ENCODE peak calls at places on chromosomes 13 and 19, in eight cellular contexts. G, Q, T, L, K, S, B and D are unnamed samples.
A peak's percentile ranks its signal among the peaks of the same experiment; 100 is the strongest.

GRCh38 chr19:46384396-46384795 is 29.0 kb downstream of the CCDC8 start:
- DNase-seq in G (no peak), Q (peak; percentile 28), T (no peak), L (peak; percentile 10), K (no peak), S (no peak), B (no peak), D (no peak)

GRCh38 chr13:29448124-29448685 is 147.3 kb downstream of the SLC7A1 start:
- DNase-seq in G (no peak), Q (no peak), T (no peak), L (no peak), K (no peak), S (no peak), B (no peak), D (no peak)

GRCh38 chr13:48110930-48111721 is 16.2 kb upstream of the MED4 start:
- DNase-seq in G (peak; percentile 60), Q (no peak), T (no peak), L (no peak), K (no peak), S (no peak), B (no peak), D (peak; percentile 29)

GRCh38 chr13:112710855-112711527 is 21.2 kb downstream of the ATP11A start:
- DNase-seq in G (peak; percentile 52), Q (no peak), T (no peak), L (no peak), K (no peak), S (peak; percentile 42), B (no peak), D (no peak)

GRCh38 chr13:111517641-111518010 is 197.2 kb downstream of the TEX29 start:
- DNase-seq in G (no peak), Q (no peak), T (no peak), L (no peak), K (no peak), S (no peak), B (no peak), D (no peak)

GRCh38 chr13:78599911-78600310 is 3.4 kb downstream of the POU4F1 start:
- DNase-seq in G (no peak), Q (no peak), T (no peak), L (no peak), K (no peak), S (no peak), B (no peak), D (no peak)

GRCh38 chr19:39145180-39145953 is 19.8 kb downstream of the PAK4 start:
- DNase-seq in G (no peak), Q (peak; percentile 60), T (no peak), L (no peak), K (no peak), S (no peak), B (no peak), D (no peak)

GRCh38 chr19:485583-486236 is 10.6 kb upstream of the MADCAM1 start:
- DNase-seq in G (peak; percentile 29), Q (peak; percentile 89), T (no peak), L (no peak), K (no peak), S (no peak), B (no peak), D (peak; percentile 81)

GRCh38 chr13:95212962-95213850 is 88.0 kb downstream of the ABCC4 start:
- DNase-seq in G (no peak), Q (no peak), T (no peak), L (no peak), K (no peak), S (no peak), B (no peak), D (no peak)

GRCh38 chr13:41700790-41701310 is 243.5 kb downstream of the RGCC start:
- DNase-seq in G (no peak), Q (no peak), T (no peak), L (no peak), K (no peak), S (no peak), B (peak; percentile 66), D (peak; percentile 62)

GRCh38 chr19:48308695-48309586 is 16.4 kb upstream of the EMP3 start:
- DNase-seq in G (no peak), Q (no peak), T (no peak), L (no peak), K (no peak), S (no peak), B (no peak), D (no peak)

GRCh38 chr19:10111405-10111811 is at the start of gene P2RY11:
- DNase-seq in G (no peak), Q (no peak), T (no peak), L (no peak), K (no peak), S (no peak), B (no peak), D (no peak)

GRCh38 chr19:55146078-55146647 is 2.8 kb downstream of the TNNT1 start:
- DNase-seq in G (no peak), Q (no peak), T (no peak), L (no peak), K (no peak), S (no peak), B (no peak), D (no peak)

GRCh38 chr19:54364775-54365257 is at the start of gene LAIR1:
- DNase-seq in G (peak; percentile 42), Q (no peak), T (no peak), L (no peak), K (no peak), S (peak; percentile 35), B (no peak), D (no peak)

DNA sequence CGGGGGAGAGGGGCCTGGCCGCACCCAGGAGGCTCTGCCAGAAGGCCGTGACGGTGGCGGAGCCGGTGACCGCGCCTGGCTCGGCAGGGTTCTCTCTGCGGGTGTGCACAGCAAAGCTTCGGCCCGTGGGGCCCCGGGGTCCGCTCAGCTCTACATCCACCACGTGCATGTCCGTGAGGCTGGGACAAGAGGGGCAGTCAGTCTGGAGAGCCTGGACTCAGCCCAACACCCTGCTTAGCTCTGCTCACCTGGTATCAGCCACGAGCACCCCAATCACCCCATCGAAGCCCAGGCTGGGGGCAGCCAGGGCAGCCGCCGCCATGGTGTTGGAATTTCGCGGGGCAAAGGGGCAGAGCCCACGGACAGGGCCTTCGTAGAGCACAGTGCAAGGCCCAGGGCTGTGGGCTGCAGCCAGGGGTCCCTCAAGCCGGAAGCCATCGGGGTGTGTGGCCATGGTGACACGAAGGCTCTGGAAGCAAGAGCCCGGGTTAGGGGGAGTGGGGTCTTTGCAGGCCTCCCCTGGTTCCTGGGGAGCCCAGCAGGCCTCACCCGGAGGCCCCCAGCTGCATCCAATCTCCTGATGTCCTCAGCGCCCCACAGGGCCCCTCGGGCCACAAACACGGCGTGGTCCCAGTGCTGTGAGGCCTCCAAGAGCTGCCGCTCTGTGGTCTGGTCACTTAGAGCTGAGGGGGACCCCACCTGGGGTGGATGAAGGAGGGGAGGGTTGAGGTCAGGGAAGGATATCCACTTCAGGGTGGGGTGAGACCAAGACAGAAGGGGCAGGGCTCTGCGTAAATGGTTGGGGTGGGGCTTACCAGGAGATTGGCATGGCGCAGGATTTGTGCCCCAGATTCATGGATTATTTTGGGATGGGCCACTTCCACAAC is 1.4 kb downstream of the ASPDH start:
- DNase-seq in G (no peak), Q (no peak), T (no peak), L (no peak), K (no peak), S (no peak), B (no peak), D (no peak)
- H3K4me3 ChIP-seq in G (no peak overlapping the region), Q (peak overlapping the region; percentile 97), T (no peak overlapping the region), L (peak overlapping the region; percentile 32), K (no peak overlapping the region), S (peak overlapping the region; percentile 88), B (no peak overlapping the region), D (peak overlapping the region; percentile 69)

GRCh38 chr19:1489463-1489971 is 633 bp downstream of the PCSK4 start:
- DNase-seq in G (no peak), Q (no peak), T (no peak), L (peak; percentile 26), K (no peak), S (peak; percentile 18), B (no peak), D (no peak)

GRCh38 chr19:1491114-1491848 is at the start of gene REEP6:
- DNase-seq in G (no peak), Q (no peak), T (no peak), L (peak; percentile 45), K (no peak), S (no peak), B (no peak), D (no peak)

GRCh38 chr19:1488282-1488601 is 1.9 kb downstream of the PCSK4 start:
- DNase-seq in G (no peak), Q (no peak), T (no peak), L (no peak), K (no peak), S (no peak), B (no peak), D (no peak)

GRCh38 chr19:1490311-1491113 is at the start of gene PCSK4:
- DNase-seq in G (peak; percentile 99), Q (peak; percentile 99), T (peak; percentile 85), L (peak; percentile 98), K (peak; percentile 91), S (peak; percentile 99), B (peak; percentile 98), D (peak; percentile 99)

GRCh38 chr19:1490020-1490310 is 185 bp downstream of the PCSK4 start:
- DNase-seq in G (no peak), Q (no peak), T (no peak), L (no peak), K (no peak), S (no peak), B (no peak), D (no peak)
- H3K27ac ChIP-seq in G (peak overlapping the region; percentile 75), Q (peak overlapping the region; percentile 72), T (no peak overlapping the region), L (no peak overlapping the region), K (peak overlapping the region; percentile 79), S (peak overlapping the region; percentile 72), B (peak overlapping the region; percentile 68), D (peak overlapping the region; percentile 75)

DNA sequence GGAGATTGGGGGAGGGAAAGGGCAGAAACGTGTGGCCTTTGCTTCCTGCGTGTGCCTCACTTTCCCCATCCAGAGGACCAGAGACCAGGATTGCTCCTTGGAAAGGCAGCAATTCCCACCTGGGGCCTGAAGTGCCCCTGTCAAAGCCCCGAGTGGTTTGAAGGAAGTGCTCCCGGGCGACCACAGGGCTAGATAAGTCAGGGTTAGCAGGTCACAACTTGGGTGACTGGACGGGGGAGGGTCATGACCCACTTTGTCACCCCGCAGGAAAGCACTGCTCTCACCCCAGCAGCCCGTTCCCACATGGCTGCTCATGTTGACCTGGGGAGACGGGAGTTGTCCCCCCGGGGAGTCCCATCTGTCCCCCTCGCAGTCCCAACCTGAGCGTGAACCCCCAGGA is 472 bp downstream of the PRAM1 start:
- DNase-seq in G (no peak), Q (no peak), T (no peak), L (no peak), K (no peak), S (no peak), B (no peak), D (no peak)
- H3K4me3 ChIP-seq in G (no peak overlapping the region), Q (no peak overlapping the region), T (no peak overlapping the region), L (no peak overlapping the region), K (no peak overlapping the region), S (no peak overlapping the region), B (no peak overlapping the region), D (no peak overlapping the region)

DNA sequence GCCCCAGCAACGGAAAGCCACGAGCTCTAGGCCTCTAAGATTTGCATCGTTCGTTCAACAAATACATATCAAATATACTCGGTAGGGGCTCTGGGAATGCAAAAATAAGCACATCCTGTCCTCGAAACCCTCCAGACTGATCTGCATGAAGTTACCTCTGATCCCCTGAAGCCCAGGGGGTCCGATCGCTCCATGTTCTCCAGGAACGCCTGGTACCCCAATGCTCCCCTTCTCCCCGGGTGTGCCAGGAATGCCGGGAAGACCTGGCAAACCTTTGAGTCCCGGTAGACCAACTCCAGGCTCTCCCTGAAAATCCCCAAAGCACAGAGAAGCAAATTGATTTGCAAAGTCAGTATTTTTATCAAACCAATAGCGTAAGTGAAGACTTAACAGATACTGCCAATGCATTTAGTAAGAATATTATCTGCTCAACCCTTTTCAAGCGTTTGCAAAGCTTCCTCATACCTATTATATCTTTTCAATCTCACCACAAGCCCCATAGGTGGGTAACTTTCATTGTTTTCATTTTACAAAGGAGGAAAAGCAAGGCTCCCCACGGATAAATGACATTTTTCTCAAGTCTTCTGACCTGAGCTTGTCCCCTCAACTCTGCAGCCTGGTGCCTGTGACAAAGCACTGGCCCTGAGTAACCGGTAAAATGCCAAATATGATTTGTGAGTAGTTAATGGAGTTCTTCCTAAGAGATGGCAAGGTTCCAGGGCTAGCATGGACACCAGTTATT is 127.7 kb downstream of the COL4A1 start:
- DNase-seq in G (no peak), Q (no peak), T (no peak), L (no peak), K (no peak), S (no peak), B (no peak), D (no peak)
- H3K27ac ChIP-seq in G (no peak overlapping the region), Q (no peak overlapping the region), T (no peak overlapping the region), L (no peak overlapping the region), K (no peak overlapping the region), S (no peak overlapping the region), B (no peak overlapping the region), D (no peak overlapping the region)